ENCODE peak calls at places on chromosomes 1 and 21, in six cellular contexts. Q, M, G, O, V and Y are unnamed samples.
A peak's percentile ranks its signal among the peaks of the same experiment; 100 is the strongest.

GRCh38 chr1:66351913-66352312 is 182.0 kb upstream of the SGIP1 start:
- DNase-seq in Q (peak; percentile 58), M (no peak), G (peak; percentile 34), O (peak; percentile 82), V (no peak), Y (no peak)

GRCh38 chr1:11519629-11520031 is 40.7 kb downstream of the DISP3 start:
- DNase-seq in Q (no peak), M (no peak), G (no peak), O (no peak), V (no peak), Y (no peak)

GRCh38 chr1:25644962-25645361 is 28.4 kb downstream of the MAN1C1 start:
- DNase-seq in Q (no peak), M (no peak), G (no peak), O (no peak), V (no peak), Y (no peak)

GRCh38 chr1:204259196-204259595 is 45.4 kb upstream of the GOLT1A start:
- DNase-seq in Q (no peak), M (no peak), G (no peak), O (no peak), V (no peak), Y (no peak)

GRCh38 chr1:62356257-62356835 is 37.1 kb upstream of the KANK4 start:
- DNase-seq in Q (peak; percentile 92), M (peak; percentile 90), G (no peak), O (no peak), V (peak; percentile 47), Y (peak; percentile 84)

GRCh38 chr1:97094257-97094972 is 372.8 kb downstream of the PTBP2 start:
- DNase-seq in Q (peak; percentile 78), M (peak; percentile 68), G (no peak), O (no peak), V (peak; percentile 65), Y (peak; percentile 89)

GRCh38 chr1:145912128-145912641 is 2.3 kb upstream of the ITGA10 start:
- DNase-seq in Q (no peak), M (no peak), G (no peak), O (no peak), V (no peak), Y (no peak)

GRCh38 chr1:55700359-55701130 is 485.4 kb upstream of the USP24 start:
- DNase-seq in Q (peak; percentile 74), M (no peak), G (no peak), O (no peak), V (peak; percentile 60), Y (no peak)

GRCh38 chr1:25082216-25082899 is 149.9 kb downstream of the SYF2 start:
- DNase-seq in Q (peak; percentile 52), M (no peak), G (no peak), O (no peak), V (no peak), Y (no peak)

GRCh38 chr1:83559531-83559930 is 439.4 kb downstream of the TTLL7 start:
- DNase-seq in Q (no peak), M (no peak), G (no peak), O (no peak), V (no peak), Y (no peak)

GRCh38 chr21:35840197-35840799 is 220.0 kb downstream of the SETD4 start:
- DNase-seq in Q (peak; percentile 70), M (peak; percentile 47), G (peak; percentile 11), O (peak; percentile 44), V (peak; percentile 60), Y (peak; percentile 95)

GRCh38 chr1:203422116-203422515 is 53.5 kb upstream of the PRELP start:
- DNase-seq in Q (no peak), M (no peak), G (no peak), O (no peak), V (no peak), Y (no peak)

GRCh38 chr21:46092811-46093667 is 4.9 kb upstream of the COL6A2 start:
- DNase-seq in Q (peak; percentile 63), M (peak; percentile 35), G (no peak), O (no peak), V (no peak), Y (no peak)

GRCh38 chr1:23242414-23242813 is 25.1 kb upstream of the HTR1D start:
- DNase-seq in Q (peak; percentile 27), M (no peak), G (no peak), O (no peak), V (no peak), Y (no peak)

GRCh38 chr1:27575861-27576331 is 28.0 kb downstream of the AHDC1 start:
- DNase-seq in Q (peak; percentile 28), M (peak; percentile 91), G (no peak), O (no peak), V (no peak), Y (no peak)

GRCh38 chr1:19648689-19649088 is 4.6 kb downstream of the NBL1 start:
- DNase-seq in Q (no peak), M (no peak), G (no peak), O (no peak), V (no peak), Y (peak; percentile 55)

GRCh38 chr1:111151838-111152237 is 11.8 kb downstream of the CEPT1 start:
- DNase-seq in Q (no peak), M (no peak), G (no peak), O (no peak), V (no peak), Y (no peak)

GRCh38 chr1:173148538-173148937 is 58.6 kb downstream of the TNFSF4 start:
- DNase-seq in Q (no peak), M (no peak), G (no peak), O (no peak), V (no peak), Y (no peak)

GRCh38 chr1:59738591-59739015 is 76.1 kb upstream of the HOOK1 start:
- DNase-seq in Q (peak; percentile 83), M (peak; percentile 80), G (no peak), O (no peak), V (no peak), Y (peak; percentile 89)